ENCODE peak calls at places on chromosomes 7 and 10, in four cellular contexts. X is GM23248, K is HCT116, L is MM.1S. D is an unnamed sample.

GRCh38 chr10:30836411-30836810 is 195.3 kb downstream of the ZNF438 start:
- DNase-seq in L (no peak), K (no peak), X (no peak), D (no peak)

GRCh38 chr10:110392860-110393732 is 88.4 kb upstream of the SMNDC1 start:
- DNase-seq in L (no peak), X (peak; percentile 86), K (no peak), D (no peak)

GRCh38 chr10:86535057-86535882 is 13.7 kb upstream of the WAPL start:
- DNase-seq in X (peak; percentile 75), L (no peak), K (peak; percentile 31), D (no peak)

GRCh38 chr10:7260412-7260900 is 150.4 kb downstream of the SFMBT2 start:
- DNase-seq in X (peak; percentile 96), L (peak; percentile 36), K (peak; percentile 22), D (peak; percentile 26)

GRCh38 chr10:71084061-71084817 is 128.1 kb upstream of the UNC5B start:
- DNase-seq in L (no peak), K (no peak), X (no peak), D (no peak)

GRCh38 chr10:113000876-113001598 is 51.0 kb downstream of the TCF7L2 start:
- DNase-seq in X (peak; percentile 46), K (no peak), L (no peak), D (no peak)

GRCh38 chr7:33472348-33473025 is 343.1 kb downstream of the BBS9 start:
- DNase-seq in X (no peak), K (no peak), L (no peak), D (no peak)

GRCh38 chr7:4218481-4218880 is 463.6 kb upstream of the FOXK1 start:
- DNase-seq in L (no peak), X (no peak), K (no peak), D (no peak)

GRCh38 chr7:128790297-128791037 is 1.3 kb upstream of the CCDC136 start:
- DNase-seq in L (no peak), K (no peak), X (no peak), D (peak; percentile 40)

GRCh38 chr7:114649689-114650088 is 235.1 kb downstream of the FOXP2 start:
- DNase-seq in K (no peak), L (no peak), X (no peak), D (no peak)

GRCh38 chr7:114652041-114652440 is 237.4 kb downstream of the FOXP2 start:
- DNase-seq in L (no peak), K (no peak), X (no peak), D (no peak)

GRCh38 chr7:114650491-114650890 is 235.9 kb downstream of the FOXP2 start:
- DNase-seq in X (no peak), L (no peak), K (no peak), D (no peak)

GRCh38 chr7:114656471-114656870 is 241.9 kb downstream of the FOXP2 start:
- DNase-seq in K (no peak), L (no peak), X (no peak), D (no peak)

GRCh38 chr7:114653391-114654088 is 238.9 kb downstream of the FOXP2 start:
- DNase-seq in L (no peak), K (no peak), X (no peak), D (no peak)
- H3K4me2 ChIP-seq in L (no peak overlapping the region), K (no peak overlapping the region), X (no peak overlapping the region), D (no peak overlapping the region)

GRCh38 chr7:99124636-99125504 is 19.0 kb downstream of the SMURF1 start:
- DNase-seq in L (no peak), X (no peak), K (no peak), D (no peak)
- H4K20me1 ChIP-seq in L (no peaks in the 10 kb centered on the region), X (no peaks in the 10 kb centered on the region), K (peaks cover 8% of the 10 kb centered on the region), D (peaks cover 60% of the 10 kb centered on the region)

DNA sequence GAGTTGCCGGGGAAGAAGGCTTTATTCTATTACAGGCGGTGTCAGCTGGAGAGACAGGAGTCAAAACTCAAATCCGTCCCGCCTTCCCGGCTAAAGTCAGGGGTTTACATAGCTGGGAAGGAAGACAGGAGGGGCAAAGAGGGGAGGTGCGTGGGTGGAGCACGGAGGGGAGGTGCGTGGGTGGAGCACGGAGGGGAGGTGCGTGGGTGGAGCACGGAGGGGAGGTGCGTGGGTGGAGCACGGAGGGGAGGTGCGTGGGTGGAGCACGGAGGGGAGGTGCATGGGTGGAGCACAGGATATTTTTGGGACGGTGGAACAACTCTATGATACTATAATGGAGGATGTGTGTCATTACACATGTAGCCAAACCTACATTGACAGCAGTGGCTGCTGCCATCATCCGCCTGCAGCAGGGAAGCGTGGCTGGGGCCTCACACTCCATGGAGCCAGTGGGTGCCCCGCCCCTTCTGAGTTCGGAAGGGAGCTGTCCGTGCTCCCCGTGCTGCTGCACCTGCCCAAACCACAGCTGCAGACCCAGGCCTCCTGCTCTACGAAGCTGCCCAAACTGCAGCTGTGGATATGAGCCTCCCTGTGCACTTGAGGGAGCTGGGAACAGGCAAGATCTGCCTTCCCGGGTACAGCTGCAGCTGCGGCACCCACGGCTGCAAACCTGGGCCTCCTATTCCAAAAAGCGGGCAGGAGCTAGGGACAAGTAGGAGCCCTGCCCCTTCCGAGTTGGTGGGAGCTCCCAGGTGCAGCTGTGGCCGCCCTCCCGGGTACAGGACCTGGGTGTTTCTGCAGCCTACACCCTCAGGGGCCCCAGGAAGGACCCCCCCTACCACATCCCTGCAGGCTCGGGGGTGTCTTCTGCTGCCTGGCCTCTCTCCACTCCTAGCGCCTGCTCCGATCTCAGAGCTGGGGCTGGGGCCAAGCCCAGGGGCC is 119.4 kb downstream of the DYNC2I1 start:
- DNase-seq in L (peak; percentile 69), X (no peak), K (no peak), D (peak; percentile 84)
- H3K4me2 ChIP-seq in L (peak overlapping the region; percentile 75), X (no peak overlapping the region), K (peak overlapping the region; percentile 70), D (peak overlapping the region; percentile 45)

GRCh38 chr10:57142925-57143576 is 782.0 kb upstream of the ZWINT start:
- DNase-seq in L (no peak), K (no peak), X (no peak), D (no peak)
- H4K20me1 ChIP-seq in L (no peaks in the 10 kb centered on the region), K (no peaks in the 10 kb centered on the region), X (no peaks in the 10 kb centered on the region), D (no peaks in the 10 kb centered on the region)

GRCh38 chr7:44491229-44491628 is 771 bp upstream of the NUDCD3 start:
- DNase-seq in K (no peak), X (no peak), L (no peak), D (no peak)
- H3K4me2 ChIP-seq in K (peak overlapping the region; percentile 83), X (peak overlapping the region; percentile 93), L (peak overlapping the region; percentile 63), D (peak overlapping the region; percentile 92)

GRCh38 chr7:5495581-5496375 is 72.1 kb upstream of the TNRC18 start:
- DNase-seq in K (no peak), L (no peak), X (no peak), D (no peak)
- H4K20me1 ChIP-seq in K (peaks cover 3% of the 10 kb centered on the region), L (no peaks in the 10 kb centered on the region), X (no peaks in the 10 kb centered on the region), D (peaks cover 38% of the 10 kb centered on the region)